ENCODE peak calls at places on chromosomes 4 and X, in six cellular contexts. M is AG10803, F is astrocyte, R is GM23338, Q is progenitor cell of endocrine pancreas, S is endothelial cell. J is an unnamed sample.

GRCh38 chrX:103418811-103419210 is 42.5 kb downstream of the BEX3 start:
- DNase-seq in M (peak), F (no peak), R (no peak), Q (no peak), S (no peak), J (no peak)

GRCh38 chr4:153151535-153152452 is 52.4 kb upstream of the TRIM2 start:
- DNase-seq in M (peak), F (peak), R (peak), Q (peak), S (peak), J (no peak)

GRCh38 chr4:6546681-6547447 is 28.1 kb upstream of the MAN2B2 start:
- DNase-seq in M (peak), F (peak), R (peak), Q (peak), S (peak), J (peak)

GRCh38 chr4:120683902-120684540 is 238.5 kb downstream of the PRDM5 start:
- DNase-seq in M (no peak), F (no peak), R (no peak), Q (no peak), S (no peak), J (no peak)

GRCh38 chr4:24024597-24024996 is 134.8 kb upstream of the PPARGC1A start:
- DNase-seq in M (peak), F (no peak), R (no peak), Q (no peak), S (no peak), J (no peak)

GRCh38 chr4:99886146-99886545 is 8.1 kb downstream of the LAMTOR3 start:
- DNase-seq in M (no peak), F (peak), R (no peak), Q (no peak), S (no peak), J (no peak)

GRCh38 chr4:76272999-76273398 is 21.5 kb downstream of the FAM47E start:
- DNase-seq in M (no peak), F (no peak), R (no peak), Q (no peak), S (no peak), J (no peak)

GRCh38 chrX:110006826-110007375 is 4.0 kb downstream of the TMEM164 start:
- DNase-seq in M (peak), F (no peak), R (no peak), Q (no peak), S (no peak), J (no peak)

GRCh38 chrX:24343719-24344118 is 16.7 kb upstream of the SUPT20HL1 start:
- DNase-seq in M (no peak), F (no peak), R (no peak), Q (no peak), S (no peak), J (no peak)

GRCh38 chr4:16607241-16607640 is 291.2 kb downstream of the LDB2 start:
- DNase-seq in M (peak), F (no peak), R (peak), Q (no peak), S (no peak), J (no peak)

GRCh38 chrX:78105944-78106650 is 2.0 kb downstream of the PGK1 start:
- DNase-seq in M (no peak), F (no peak), R (no peak), Q (no peak), S (no peak), J (no peak)

GRCh38 chr4:132642196-132642817 is 506.8 kb upstream of the PCDH10 start:
- DNase-seq in M (no peak), F (peak), R (peak), Q (peak), S (peak), J (peak)

GRCh38 chrX:70426286-70427278 is 3.5 kb downstream of the GDPD2 start:
- DNase-seq in M (no peak), F (no peak), R (no peak), Q (no peak), S (no peak), J (no peak)

GRCh38 chrX:93591398-93591797 is 82.0 kb downstream of the NAP1L3 start:
- DNase-seq in M (no peak), F (no peak), R (peak), Q (no peak), S (no peak), J (no peak)

GRCh38 chr4:29326816-29327215 is 1393.4 kb upstream of the PCDH7 start:
- DNase-seq in M (no peak), F (no peak), R (no peak), Q (no peak), S (no peak), J (no peak)

GRCh38 chrX:130419263-130419662 is 17.5 kb downstream of the RBMX2 start:
- DNase-seq in M (no peak), F (no peak), R (no peak), Q (no peak), S (no peak), J (no peak)

GRCh38 chr4:116183241-116183640 is 902.1 kb downstream of the TRAM1L1 start:
- DNase-seq in M (no peak), F (no peak), R (no peak), Q (no peak), S (no peak), J (no peak)

DNA sequence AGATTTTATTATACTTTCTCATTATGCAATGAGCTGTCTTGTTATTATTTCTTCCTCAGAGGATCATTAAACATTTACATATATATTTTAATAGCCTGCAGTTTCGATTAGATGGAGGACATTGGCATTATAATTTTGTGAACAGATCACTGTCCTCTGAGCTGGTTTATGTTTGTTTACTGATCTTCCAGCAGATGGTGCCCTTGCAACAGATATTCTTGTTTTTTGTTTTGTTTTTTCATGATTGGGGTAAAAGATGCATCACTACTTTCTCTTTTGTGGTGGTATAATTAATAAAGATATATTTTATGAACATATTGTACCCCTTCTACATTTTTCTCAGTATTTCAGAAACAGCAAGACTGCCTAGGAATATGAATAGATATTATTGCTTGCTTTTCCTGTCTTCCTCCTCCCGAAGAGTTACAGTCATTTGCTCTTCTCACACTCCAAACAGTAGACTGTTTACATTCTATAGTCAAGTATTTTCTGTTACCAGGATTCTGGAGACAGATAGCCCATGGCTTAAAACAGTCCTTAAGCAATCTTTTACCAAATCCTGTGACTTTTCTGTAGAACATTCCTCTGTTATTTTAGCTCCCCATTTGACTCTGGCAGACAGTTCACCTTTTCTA is 905.2 kb downstream of the TRAM1L1 start:
- DNase-seq in M (no peak), F (no peak), R (peak), Q (no peak), S (no peak), J (no peak)
- TF ChIP-seq CTCF in M (peak), F (peak), R (peak), Q (peak), S (peak), J (peak)

GRCh38 chr4:83266689-83267088 is 17.9 kb downstream of the COQ2 start:
- DNase-seq in M (no peak), F (peak), R (no peak), Q (no peak), S (no peak), J (no peak)
- TF ChIP-seq CTCF in M (no peak), F (no peak), R (no peak), Q (no peak), S (no peak), J (no peak)

GRCh38 chr4:140082399-140082758 is 71.6 kb downstream of the MAML3 start:
- DNase-seq in M (no peak), F (no peak), R (no peak), Q (no peak), S (no peak), J (no peak)
- TF ChIP-seq CTCF in M (no peak), F (no peak), R (no peak), Q (no peak), S (no peak), J (no peak)

GRCh38 chr4:103996637-103997036 is 276.9 kb upstream of the TACR3 start:
- DNase-seq in M (peak), F (peak), R (peak), Q (no peak), S (peak), J (peak)

GRCh38 chr4:103998752-103999151 is 279.0 kb upstream of the TACR3 start:
- DNase-seq in M (no peak), F (no peak), R (no peak), Q (no peak), S (no peak), J (no peak)

GRCh38 chr4:103994059-103994458 is 274.3 kb upstream of the TACR3 start:
- DNase-seq in M (no peak), F (no peak), R (peak), Q (no peak), S (no peak), J (peak)

GRCh38 chr4:103996059-103996458 is 276.3 kb upstream of the TACR3 start:
- DNase-seq in M (no peak), F (peak), R (peak), Q (no peak), S (no peak), J (no peak)
- TF ChIP-seq CTCF in M (no peak), F (no peak), R (peak), Q (peak), S (no peak), J (no peak)

DNA sequence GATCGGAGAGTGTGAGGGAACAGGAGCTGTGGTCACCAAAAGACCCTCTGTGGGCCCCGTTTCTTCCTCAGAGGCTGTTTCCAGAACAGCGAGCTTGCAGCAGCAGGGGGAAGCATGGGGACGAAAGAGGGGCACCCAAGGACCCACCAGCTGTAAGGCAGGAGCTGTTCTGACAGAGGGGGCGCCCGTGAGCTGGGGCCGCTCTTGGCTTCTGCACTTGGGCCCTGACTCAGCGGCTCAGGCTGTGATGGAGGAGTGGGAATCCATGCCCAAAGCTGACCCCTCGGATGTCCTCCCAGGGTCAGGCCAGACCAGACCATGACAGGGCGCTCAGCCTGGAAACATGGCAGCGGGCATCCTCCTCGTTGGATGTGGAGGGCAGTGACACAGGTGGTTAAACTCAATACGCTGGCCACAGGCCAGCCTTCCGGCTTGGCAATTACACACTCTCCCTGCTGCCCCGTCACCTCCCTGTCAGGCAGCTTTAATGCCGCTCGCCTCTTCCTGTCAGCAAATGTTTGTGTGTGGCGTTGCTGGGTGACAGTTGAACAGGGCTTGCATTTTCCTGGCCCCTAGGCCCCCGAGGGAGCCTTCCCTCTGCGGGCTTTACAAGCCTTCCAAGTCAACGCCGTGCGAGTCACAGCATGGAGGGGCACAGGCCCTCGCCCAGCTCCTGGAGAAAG is 620.2 kb downstream of the BCOR start:
- DNase-seq in M (peak), F (peak), R (peak), Q (peak), S (peak), J (no peak)
- TF ChIP-seq CTCF in M (no peak), F (no peak), R (peak), Q (peak), S (no peak), J (peak)

DNA sequence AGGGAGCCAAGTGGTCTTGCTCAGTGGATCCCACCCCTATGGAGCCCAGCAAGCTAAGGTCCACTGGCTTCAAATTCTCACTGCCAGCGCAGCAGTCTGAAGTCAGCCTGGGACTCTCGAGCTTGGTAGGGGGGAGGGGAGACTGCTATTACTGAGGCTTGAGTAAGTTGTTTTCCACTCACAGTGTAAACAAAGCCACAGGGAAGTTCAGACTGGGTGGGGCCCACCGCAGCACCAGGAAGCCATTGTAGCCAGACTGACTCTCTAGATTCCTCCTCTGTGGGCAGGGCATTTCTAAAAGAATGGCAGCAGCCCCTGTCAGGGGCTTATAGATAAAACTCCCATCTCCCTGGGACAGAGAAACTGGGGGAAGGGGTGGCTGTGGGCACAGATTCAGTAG is 721.0 kb upstream of the NDST4 start:
- DNase-seq in M (no peak), F (no peak), R (no peak), Q (no peak), S (no peak), J (no peak)
- TF ChIP-seq CTCF in M (no peak), F (no peak), R (no peak), Q (no peak), S (no peak), J (no peak)

J was measured in HFFc6.